ENCODE peak calls at places on chromosomes 3 and 15, in nine cellular contexts. J is IMR-90, O is epithelial cell of esophagus, Z is cardiac fibroblast, X is heart right ventricle, G is hepatocyte, H is foreskin fibroblast, U is heart left ventricle, L is osteocyte. C is an unnamed sample.
A peak's percentile ranks its signal among the peaks of the same experiment; 100 is the strongest.

GRCh38 chr3:24264748-24265158 is 229.9 kb downstream of the THRB start:
- DNase-seq in L (no peak), U (no peak), O (peak; percentile 67), G (peak; percentile 50), H (peak; percentile 64), J (peak; percentile 32), X (no peak), Z (peak; percentile 73), C (no peak)

GRCh38 chr3:172217877-172218276 is 178.5 kb downstream of the FNDC3B start:
- DNase-seq in H (peak; percentile 54), U (no peak), X (no peak), J (peak; percentile 25), O (no peak), L (no peak), G (no peak), Z (peak; percentile 82), C (no peak)

GRCh38 chr3:120572027-120572426 is 24.1 kb upstream of the NDUFB4 start:
- DNase-seq in X (no peak), J (no peak), H (no peak), O (no peak), G (no peak), Z (no peak), U (no peak), L (no peak), C (no peak)

GRCh38 chr3:23999012-23999641 is 54.0 kb downstream of the NR1D2 start:
- DNase-seq in H (peak; percentile 84), G (peak; percentile 74), Z (peak; percentile 74), O (peak; percentile 50), X (peak; percentile 53), L (peak; percentile 88), U (peak; percentile 65), J (peak; percentile 42), C (peak; percentile 48)

GRCh38 chr3:41199866-41200668 is 762 bp downstream of the CTNNB1 start:
- DNase-seq in J (no peak), G (peak; percentile 61), H (peak; percentile 44), Z (peak; percentile 43), O (peak; percentile 50), L (no peak), X (no peak), U (peak; percentile 43), C (no peak)

GRCh38 chr3:112074616-112075497 is 11.3 kb upstream of the C3orf52 start:
- DNase-seq in Z (peak; percentile 95), L (no peak), U (no peak), G (peak; percentile 91), X (no peak), O (peak; percentile 99), J (peak; percentile 97), H (peak; percentile 90), C (peak; percentile 38)

GRCh38 chr3:125234831-125235230 is 22.3 kb upstream of the SLC12A8 start:
- DNase-seq in H (no peak), Z (no peak), G (no peak), O (no peak), X (no peak), J (no peak), L (no peak), U (no peak), C (no peak)

GRCh38 chr15:63517614-63518013 is 13.2 kb downstream of the USP3 start:
- DNase-seq in J (no peak), O (peak; percentile 74), X (no peak), Z (no peak), L (no peak), G (peak; percentile 29), H (no peak), U (no peak), C (no peak)

GRCh38 chr3:43345877-43346276 is 59.5 kb downstream of the SNRK start:
- DNase-seq in L (no peak), U (no peak), X (no peak), G (no peak), H (peak; percentile 50), Z (peak; percentile 72), J (peak; percentile 69), O (no peak), C (no peak)

GRCh38 chr15:90184786-90185704 is 16.1 kb upstream of the SEMA4B start:
- DNase-seq in X (peak; percentile 83), J (no peak), Z (peak; percentile 64), H (peak; percentile 62), L (no peak), G (peak; percentile 87), U (peak; percentile 81), O (peak; percentile 64), C (no peak)

GRCh38 chr15:51334011-51334426 is 4.4 kb downstream of the CYP19A1 start:
- DNase-seq in Z (peak; percentile 49), L (no peak), X (no peak), U (no peak), H (no peak), J (no peak), O (no peak), G (no peak), C (no peak)

GRCh38 chr3:6962796-6963195 is 101.9 kb downstream of the GRM7 start:
- DNase-seq in J (no peak), Z (no peak), U (no peak), G (peak; percentile 8), O (no peak), X (no peak), L (no peak), H (no peak), C (no peak)

GRCh38 chr3:72258786-72259185 is 473.8 kb upstream of the PROK2 start:
- DNase-seq in O (no peak), J (no peak), U (no peak), Z (no peak), X (no peak), L (no peak), H (no peak), G (no peak), C (no peak)

GRCh38 chr3:94101860-94102259 is 39.0 kb downstream of the NSUN3 start:
- DNase-seq in J (peak; percentile 15), H (peak; percentile 10), O (peak; percentile 17), Z (peak; percentile 56), L (no peak), G (no peak), X (no peak), U (no peak), C (no peak)
- TF ChIP-seq CTCF in J (peak; percentile 31), H (no peak), O (no peak), Z (peak; percentile 21), L (peak; percentile 19), G (peak; percentile 15), X (no peak), U (peak; percentile 12), C (no peak)

GRCh38 chr3:157956850-157957249 is 149.4 kb downstream of the SHOX2 start:
- DNase-seq in J (no peak), O (no peak), L (no peak), H (no peak), Z (no peak), G (no peak), U (no peak), X (no peak), C (no peak)
- TF ChIP-seq CTCF in J (no peak), O (no peak), L (no peak), H (no peak), Z (no peak), G (no peak), U (no peak), X (no peak), C (no peak)

GRCh38 chr3:127287840-127288239 is at the start of gene PRR20G:
- DNase-seq in O (no peak), L (no peak), X (no peak), H (no peak), G (no peak), J (no peak), Z (no peak), U (no peak), C (no peak)
- TF ChIP-seq CTCF in O (no peak), L (no peak), X (no peak), H (no peak), G (no peak), J (no peak), Z (no peak), U (no peak), C (no peak)

DNA sequence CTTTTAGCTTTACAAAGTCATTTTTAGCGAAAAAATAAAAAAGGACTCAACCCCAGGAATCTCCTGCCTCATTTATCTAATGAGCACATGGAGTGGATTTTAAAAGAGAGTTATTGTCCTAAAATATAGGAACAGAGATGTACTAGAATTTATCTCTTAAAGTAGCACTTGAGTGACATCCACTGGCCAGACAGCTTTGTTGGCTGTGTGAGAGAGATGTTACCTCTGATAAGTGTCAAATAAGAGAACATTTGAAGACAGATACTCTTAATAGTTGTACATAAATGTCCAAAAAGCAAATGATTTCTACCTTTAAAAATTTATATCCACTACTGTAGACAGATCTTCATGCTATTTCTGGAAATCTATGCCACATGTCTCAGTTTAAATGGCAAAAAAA is 12.3 kb upstream of the MFSD1 start:
- DNase-seq in X (no peak), G (peak; percentile 46), Z (peak; percentile 78), J (peak; percentile 81), H (peak; percentile 82), O (peak; percentile 62), U (no peak), L (no peak), C (no peak)
- TF ChIP-seq CTCF in X (peak; percentile 43), G (peak; percentile 62), Z (peak; percentile 42), J (peak; percentile 77), H (peak; percentile 53), O (peak; percentile 50), U (peak; percentile 49), L (peak; percentile 62), C (peak; percentile 64)